ENCODE peak calls at places on chromosomes 13 and 19, in nine cellular contexts. One of them, this sample, is unnamed.

GRCh38 chr19:55303477-55303876 is 19.7 kb downstream of the BRSK1 start:
- DNase-seq in GM10248: no peak
- DNase-seq in M059J: no peak
- DNase-seq in right atrium auricular region: no peak
- DNase-seq in frontal cortex: no peak
- DNase-seq in stimulated activated CD4-positive, alpha-beta T cell treated with anti-CD3 and anti-CD28 coated beads, TNF-alpha, amount 100 ng/mL, for 1 hour: no peak
- DNase-seq in GM13976: no peak
- DNase-seq in astrocyte: no peak
- DNase-seq in NCI-H2081: no peak
- DNase-seq in this sample: no peak

GRCh38 chr19:41206456-41206855 is 12.6 kb upstream of the AXL start:
- DNase-seq in GM10248: no peak
- DNase-seq in M059J: no peak
- DNase-seq in right atrium auricular region: no peak
- DNase-seq in frontal cortex: no peak
- DNase-seq in stimulated activated CD4-positive, alpha-beta T cell treated with anti-CD3 and anti-CD28 coated beads, TNF-alpha, amount 100 ng/mL, for 1 hour: no peak
- DNase-seq in GM13976: no peak
- DNase-seq in astrocyte: no peak
- DNase-seq in NCI-H2081: no peak
- DNase-seq in this sample: no peak

GRCh38 chr19:3234800-3235199 is 10.3 kb downstream of the CELF5 start:
- DNase-seq in GM10248: no peak
- DNase-seq in M059J: no peak
- DNase-seq in right atrium auricular region: no peak
- DNase-seq in frontal cortex: no peak
- DNase-seq in stimulated activated CD4-positive, alpha-beta T cell treated with anti-CD3 and anti-CD28 coated beads, TNF-alpha, amount 100 ng/mL, for 1 hour: no peak
- DNase-seq in GM13976: peak
- DNase-seq in astrocyte: no peak
- DNase-seq in NCI-H2081: no peak
- DNase-seq in this sample: no peak

GRCh38 chr13:110705826-110706569 is at the start of gene CARS2:
- DNase-seq in GM10248: peak
- DNase-seq in M059J: peak
- DNase-seq in right atrium auricular region: peak
- DNase-seq in frontal cortex: peak
- DNase-seq in stimulated activated CD4-positive, alpha-beta T cell treated with anti-CD3 and anti-CD28 coated beads, TNF-alpha, amount 100 ng/mL, for 1 hour: peak
- DNase-seq in GM13976: peak
- DNase-seq in astrocyte: peak
- DNase-seq in NCI-H2081: peak
- DNase-seq in this sample: peak

GRCh38 chr13:88461272-88462009 is 790.3 kb downstream of the SLITRK5 start:
- DNase-seq in GM10248: no peak
- DNase-seq in M059J: no peak
- DNase-seq in right atrium auricular region: no peak
- DNase-seq in frontal cortex: no peak
- DNase-seq in stimulated activated CD4-positive, alpha-beta T cell treated with anti-CD3 and anti-CD28 coated beads, TNF-alpha, amount 100 ng/mL, for 1 hour: no peak
- DNase-seq in GM13976: no peak
- DNase-seq in astrocyte: no peak
- DNase-seq in NCI-H2081: no peak
- DNase-seq in this sample: no peak

GRCh38 chr19:1315470-1316166 is 29.9 kb downstream of the EFNA2 start:
- DNase-seq in GM10248: peak
- DNase-seq in M059J: peak
- DNase-seq in right atrium auricular region: no peak
- DNase-seq in frontal cortex: peak
- DNase-seq in stimulated activated CD4-positive, alpha-beta T cell treated with anti-CD3 and anti-CD28 coated beads, TNF-alpha, amount 100 ng/mL, for 1 hour: no peak
- DNase-seq in GM13976: peak
- DNase-seq in astrocyte: peak
- DNase-seq in NCI-H2081: no peak
- DNase-seq in this sample: peak

GRCh38 chr19:47550129-47550528 is 22.8 kb downstream of the ZNF541 start:
- DNase-seq in GM10248: no peak
- DNase-seq in M059J: no peak
- DNase-seq in right atrium auricular region: no peak
- DNase-seq in frontal cortex: no peak
- DNase-seq in stimulated activated CD4-positive, alpha-beta T cell treated with anti-CD3 and anti-CD28 coated beads, TNF-alpha, amount 100 ng/mL, for 1 hour: no peak
- DNase-seq in GM13976: no peak
- DNase-seq in astrocyte: no peak
- DNase-seq in NCI-H2081: no peak
- DNase-seq in this sample: no peak

GRCh38 chr13:110138009-110138699 is 168.8 kb downstream of the COL4A1 start:
- DNase-seq in GM10248: peak
- DNase-seq in M059J: peak
- DNase-seq in right atrium auricular region: peak
- DNase-seq in frontal cortex: peak
- DNase-seq in stimulated activated CD4-positive, alpha-beta T cell treated with anti-CD3 and anti-CD28 coated beads, TNF-alpha, amount 100 ng/mL, for 1 hour: peak
- DNase-seq in GM13976: peak
- DNase-seq in astrocyte: peak
- DNase-seq in NCI-H2081: peak
- DNase-seq in this sample: peak

GRCh38 chr19:19022380-19022961 is 10.8 kb downstream of the SUGP2 start:
- DNase-seq in GM10248: no peak
- DNase-seq in M059J: no peak
- DNase-seq in right atrium auricular region: no peak
- DNase-seq in frontal cortex: no peak
- DNase-seq in stimulated activated CD4-positive, alpha-beta T cell treated with anti-CD3 and anti-CD28 coated beads, TNF-alpha, amount 100 ng/mL, for 1 hour: no peak
- DNase-seq in GM13976: no peak
- DNase-seq in astrocyte: no peak
- DNase-seq in NCI-H2081: no peak
- DNase-seq in this sample: no peak

GRCh38 chr13:100789968-100790367 is 115.4 kb upstream of the TMTC4 start:
- DNase-seq in GM10248: no peak
- DNase-seq in M059J: peak
- DNase-seq in right atrium auricular region: no peak
- DNase-seq in frontal cortex: no peak
- DNase-seq in stimulated activated CD4-positive, alpha-beta T cell treated with anti-CD3 and anti-CD28 coated beads, TNF-alpha, amount 100 ng/mL, for 1 hour: no peak
- DNase-seq in GM13976: peak
- DNase-seq in astrocyte: peak
- DNase-seq in NCI-H2081: no peak
- DNase-seq in this sample: no peak

GRCh38 chr13:43153436-43154082 is 130.2 kb downstream of the DNAJC15 start:
- DNase-seq in GM10248: no peak
- DNase-seq in M059J: peak
- DNase-seq in right atrium auricular region: no peak
- DNase-seq in frontal cortex: no peak
- DNase-seq in stimulated activated CD4-positive, alpha-beta T cell treated with anti-CD3 and anti-CD28 coated beads, TNF-alpha, amount 100 ng/mL, for 1 hour: no peak
- DNase-seq in GM13976: no peak
- DNase-seq in astrocyte: peak
- DNase-seq in NCI-H2081: no peak
- DNase-seq in this sample: no peak

GRCh38 chr19:13748169-13748884 is 16.0 kb upstream of the MRI1 start:
- DNase-seq in GM10248: no peak
- DNase-seq in M059J: peak
- DNase-seq in right atrium auricular region: peak
- DNase-seq in frontal cortex: no peak
- DNase-seq in stimulated activated CD4-positive, alpha-beta T cell treated with anti-CD3 and anti-CD28 coated beads, TNF-alpha, amount 100 ng/mL, for 1 hour: no peak
- DNase-seq in GM13976: no peak
- DNase-seq in astrocyte: peak
- DNase-seq in NCI-H2081: no peak
- DNase-seq in this sample: peak

GRCh38 chr19:2345794-2346663 is 14.0 kb upstream of the TMPRSS9 start:
- DNase-seq in GM10248: no peak
- DNase-seq in M059J: no peak
- DNase-seq in right atrium auricular region: no peak
- DNase-seq in frontal cortex: no peak
- DNase-seq in stimulated activated CD4-positive, alpha-beta T cell treated with anti-CD3 and anti-CD28 coated beads, TNF-alpha, amount 100 ng/mL, for 1 hour: no peak
- DNase-seq in GM13976: no peak
- DNase-seq in astrocyte: no peak
- DNase-seq in NCI-H2081: peak
- DNase-seq in this sample: peak

GRCh38 chr13:44719857-44720671 is 143.9 kb upstream of the TSC22D1 start:
- DNase-seq in GM10248: no peak
- DNase-seq in M059J: peak
- DNase-seq in right atrium auricular region: no peak
- DNase-seq in frontal cortex: no peak
- DNase-seq in stimulated activated CD4-positive, alpha-beta T cell treated with anti-CD3 and anti-CD28 coated beads, TNF-alpha, amount 100 ng/mL, for 1 hour: no peak
- DNase-seq in GM13976: no peak
- DNase-seq in astrocyte: peak
- DNase-seq in NCI-H2081: no peak
- DNase-seq in this sample: no peak

GRCh38 chr13:74145249-74145970 is 11.2 kb upstream of the KLF12 start:
- DNase-seq in GM10248: no peak
- DNase-seq in M059J: peak
- DNase-seq in right atrium auricular region: no peak
- DNase-seq in frontal cortex: no peak
- DNase-seq in stimulated activated CD4-positive, alpha-beta T cell treated with anti-CD3 and anti-CD28 coated beads, TNF-alpha, amount 100 ng/mL, for 1 hour: no peak
- DNase-seq in GM13976: no peak
- DNase-seq in astrocyte: peak
- DNase-seq in NCI-H2081: no peak
- DNase-seq in this sample: no peak

GRCh38 chr19:10602330-10603083 is 15.4 kb upstream of the AP1M2 start:
- DNase-seq in GM10248: peak
- DNase-seq in M059J: peak
- DNase-seq in right atrium auricular region: peak
- DNase-seq in frontal cortex: peak
- DNase-seq in stimulated activated CD4-positive, alpha-beta T cell treated with anti-CD3 and anti-CD28 coated beads, TNF-alpha, amount 100 ng/mL, for 1 hour: peak
- DNase-seq in GM13976: peak
- DNase-seq in astrocyte: no peak
- DNase-seq in NCI-H2081: peak
- DNase-seq in this sample: peak

GRCh38 chr13:104832265-104832664 is 1703.2 kb downstream of the EFNB2 start:
- DNase-seq in GM10248: no peak
- DNase-seq in M059J: no peak
- DNase-seq in right atrium auricular region: no peak
- DNase-seq in frontal cortex: no peak
- DNase-seq in stimulated activated CD4-positive, alpha-beta T cell treated with anti-CD3 and anti-CD28 coated beads, TNF-alpha, amount 100 ng/mL, for 1 hour: no peak
- DNase-seq in GM13976: no peak
- DNase-seq in astrocyte: no peak
- DNase-seq in NCI-H2081: no peak
- DNase-seq in this sample: no peak

GRCh38 chr13:102868366-102868936 is 22.6 kb downstream of the ERCC5 start:
- DNase-seq in GM10248: no peak
- DNase-seq in M059J: no peak
- DNase-seq in right atrium auricular region: no peak
- DNase-seq in frontal cortex: no peak
- DNase-seq in stimulated activated CD4-positive, alpha-beta T cell treated with anti-CD3 and anti-CD28 coated beads, TNF-alpha, amount 100 ng/mL, for 1 hour: no peak
- DNase-seq in GM13976: no peak
- DNase-seq in astrocyte: no peak
- DNase-seq in NCI-H2081: no peak
- DNase-seq in this sample: no peak

GRCh38 chr13:42110410-42111155 is 62.1 kb downstream of the DGKH start:
- DNase-seq in GM10248: peak
- DNase-seq in M059J: peak
- DNase-seq in right atrium auricular region: no peak
- DNase-seq in frontal cortex: peak
- DNase-seq in stimulated activated CD4-positive, alpha-beta T cell treated with anti-CD3 and anti-CD28 coated beads, TNF-alpha, amount 100 ng/mL, for 1 hour: no peak
- DNase-seq in GM13976: peak
- DNase-seq in astrocyte: peak
- DNase-seq in NCI-H2081: peak
- DNase-seq in this sample: peak

GRCh38 chr13:29465741-29466293 is 129.7 kb downstream of the SLC7A1 start:
- DNase-seq in GM10248: no peak
- DNase-seq in M059J: peak
- DNase-seq in right atrium auricular region: no peak
- DNase-seq in frontal cortex: no peak
- DNase-seq in stimulated activated CD4-positive, alpha-beta T cell treated with anti-CD3 and anti-CD28 coated beads, TNF-alpha, amount 100 ng/mL, for 1 hour: no peak
- DNase-seq in GM13976: no peak
- DNase-seq in astrocyte: peak
- DNase-seq in NCI-H2081: no peak
- DNase-seq in this sample: no peak

GRCh38 chr13:20230913-20231838 is 943 bp downstream of the GJB6 start:
- DNase-seq in GM10248: no peak
- DNase-seq in M059J: no peak
- DNase-seq in right atrium auricular region: no peak
- DNase-seq in frontal cortex: peak
- DNase-seq in stimulated activated CD4-positive, alpha-beta T cell treated with anti-CD3 and anti-CD28 coated beads, TNF-alpha, amount 100 ng/mL, for 1 hour: no peak
- DNase-seq in GM13976: no peak
- DNase-seq in astrocyte: no peak
- DNase-seq in NCI-H2081: no peak
- DNase-seq in this sample: no peak

GRCh38 chr19:13920940-13921744 is 15.1 kb downstream of the CC2D1A start:
- DNase-seq in GM10248: no peak
- DNase-seq in M059J: peak
- DNase-seq in right atrium auricular region: no peak
- DNase-seq in frontal cortex: no peak
- DNase-seq in stimulated activated CD4-positive, alpha-beta T cell treated with anti-CD3 and anti-CD28 coated beads, TNF-alpha, amount 100 ng/mL, for 1 hour: no peak
- DNase-seq in GM13976: peak
- DNase-seq in astrocyte: peak
- DNase-seq in NCI-H2081: peak
- DNase-seq in this sample: peak

GRCh38 chr13:30453727-30454126 is 12.0 kb downstream of the HMGB1 start:
- DNase-seq in GM10248: no peak
- DNase-seq in M059J: no peak
- DNase-seq in right atrium auricular region: no peak
- DNase-seq in frontal cortex: no peak
- DNase-seq in stimulated activated CD4-positive, alpha-beta T cell treated with anti-CD3 and anti-CD28 coated beads, TNF-alpha, amount 100 ng/mL, for 1 hour: no peak
- DNase-seq in GM13976: no peak
- DNase-seq in astrocyte: no peak
- DNase-seq in NCI-H2081: no peak
- DNase-seq in this sample: no peak

GRCh38 chr19:48872884-48873475 is 759 bp downstream of the PPP1R15A start:
- DNase-seq in GM10248: peak
- DNase-seq in M059J: peak
- DNase-seq in right atrium auricular region: peak
- DNase-seq in frontal cortex: peak
- DNase-seq in stimulated activated CD4-positive, alpha-beta T cell treated with anti-CD3 and anti-CD28 coated beads, TNF-alpha, amount 100 ng/mL, for 1 hour: peak
- DNase-seq in GM13976: peak
- DNase-seq in astrocyte: peak
- DNase-seq in NCI-H2081: peak
- DNase-seq in this sample: peak

GRCh38 chr19:51572908-51573307 is 1.8 kb downstream of the ZNF175 start:
- DNase-seq in GM10248: no peak
- DNase-seq in M059J: peak
- DNase-seq in right atrium auricular region: no peak
- DNase-seq in frontal cortex: no peak
- DNase-seq in stimulated activated CD4-positive, alpha-beta T cell treated with anti-CD3 and anti-CD28 coated beads, TNF-alpha, amount 100 ng/mL, for 1 hour: no peak
- DNase-seq in GM13976: no peak
- DNase-seq in astrocyte: peak
- DNase-seq in NCI-H2081: no peak
- DNase-seq in this sample: no peak

GRCh38 chr19:47701717-47702552 is 11.3 kb upstream of the EHD2 start:
- DNase-seq in GM10248: no peak
- DNase-seq in M059J: no peak
- DNase-seq in right atrium auricular region: no peak
- DNase-seq in frontal cortex: no peak
- DNase-seq in stimulated activated CD4-positive, alpha-beta T cell treated with anti-CD3 and anti-CD28 coated beads, TNF-alpha, amount 100 ng/mL, for 1 hour: no peak
- DNase-seq in GM13976: no peak
- DNase-seq in astrocyte: no peak
- DNase-seq in NCI-H2081: no peak
- DNase-seq in this sample: no peak

GRCh38 chr13:86665842-86666241 is 866.6 kb upstream of the SLITRK6 start:
- DNase-seq in GM10248: no peak
- DNase-seq in M059J: no peak
- DNase-seq in right atrium auricular region: no peak
- DNase-seq in frontal cortex: no peak
- DNase-seq in stimulated activated CD4-positive, alpha-beta T cell treated with anti-CD3 and anti-CD28 coated beads, TNF-alpha, amount 100 ng/mL, for 1 hour: no peak
- DNase-seq in GM13976: no peak
- DNase-seq in astrocyte: no peak
- DNase-seq in NCI-H2081: no peak
- DNase-seq in this sample: no peak

GRCh38 chr19:3950871-3951861 is 18.3 kb downstream of the NMRK2 start:
- DNase-seq in GM10248: no peak
- DNase-seq in M059J: no peak
- DNase-seq in right atrium auricular region: no peak
- DNase-seq in frontal cortex: no peak
- DNase-seq in stimulated activated CD4-positive, alpha-beta T cell treated with anti-CD3 and anti-CD28 coated beads, TNF-alpha, amount 100 ng/mL, for 1 hour: no peak
- DNase-seq in GM13976: peak
- DNase-seq in astrocyte: no peak
- DNase-seq in NCI-H2081: no peak
- DNase-seq in this sample: no peak

GRCh38 chr19:30717381-30717780 is 345.2 kb downstream of the ZNF536 start:
- DNase-seq in GM10248: no peak
- DNase-seq in M059J: no peak
- DNase-seq in right atrium auricular region: no peak
- DNase-seq in frontal cortex: no peak
- DNase-seq in stimulated activated CD4-positive, alpha-beta T cell treated with anti-CD3 and anti-CD28 coated beads, TNF-alpha, amount 100 ng/mL, for 1 hour: no peak
- DNase-seq in GM13976: no peak
- DNase-seq in astrocyte: no peak
- DNase-seq in NCI-H2081: no peak
- DNase-seq in this sample: no peak

GRCh38 chr19:46713781-46714522 is 3.0 kb downstream of the PRKD2 start:
- DNase-seq in GM10248: peak
- DNase-seq in M059J: peak
- DNase-seq in right atrium auricular region: peak
- DNase-seq in frontal cortex: peak
- DNase-seq in stimulated activated CD4-positive, alpha-beta T cell treated with anti-CD3 and anti-CD28 coated beads, TNF-alpha, amount 100 ng/mL, for 1 hour: peak
- DNase-seq in GM13976: peak
- DNase-seq in astrocyte: peak
- DNase-seq in NCI-H2081: peak
- DNase-seq in this sample: peak